ENCODE peak calls at places on chromosome 9, in nine cellular contexts. One of them, this sample, is unnamed.

GRCh38 chr9:132647806-132648205 is 22.0 kb downstream of the DDX31 start:
- DNase-seq in NCI-H748 treated with DMSO at 0.1 percent for 48 hours: no peak
- DNase-seq in effector CD4-positive, alpha-beta T cell: no peak
- DNase-seq in HuH-7: no peak
- DNase-seq in colonic mucosa: no peak
- DNase-seq in NCI-H1105: no peak
- DNase-seq in activated CD4-positive, alpha-beta T cell treated with anti-CD3 and anti-CD28 coated beads for 48 hours: no peak
- DNase-seq in dermis microvascular lymphatic vessel endothelial cell: no peak
- DNase-seq in pancreas: no peak
- DNase-seq in this sample: no peak

GRCh38 chr9:128094166-128094949 is 26.3 kb downstream of the SLC25A25 start:
- DNase-seq in activated CD4-positive, alpha-beta T cell treated with anti-CD3 and anti-CD28 coated beads for 48 hours: peak; percentile 90
- DNase-seq in pancreas: peak; percentile 94
- DNase-seq in colonic mucosa: peak; percentile 90
- DNase-seq in NCI-H748 treated with DMSO at 0.1 percent for 48 hours: peak; percentile 87
- DNase-seq in HuH-7: no peak
- DNase-seq in dermis microvascular lymphatic vessel endothelial cell: peak; percentile 98
- DNase-seq in effector CD4-positive, alpha-beta T cell: peak; percentile 60
- DNase-seq in NCI-H1105: peak; percentile 92
- DNase-seq in this sample: peak; percentile 85

GRCh38 chr9:137397675-137398423 is 25.1 kb downstream of the EXD3 start:
- DNase-seq in colonic mucosa: no peak
- DNase-seq in activated CD4-positive, alpha-beta T cell treated with anti-CD3 and anti-CD28 coated beads for 48 hours: peak; percentile 69
- DNase-seq in HuH-7: no peak
- DNase-seq in pancreas: no peak
- DNase-seq in NCI-H1105: no peak
- DNase-seq in dermis microvascular lymphatic vessel endothelial cell: no peak
- DNase-seq in effector CD4-positive, alpha-beta T cell: no peak
- DNase-seq in NCI-H748 treated with DMSO at 0.1 percent for 48 hours: no peak
- DNase-seq in this sample: no peak

GRCh38 chr9:33785914-33786313 is 9.4 kb upstream of the PRSS3 start:
- DNase-seq in NCI-H1105: no peak
- DNase-seq in effector CD4-positive, alpha-beta T cell: no peak
- DNase-seq in pancreas: peak; percentile 51
- DNase-seq in colonic mucosa: no peak
- DNase-seq in activated CD4-positive, alpha-beta T cell treated with anti-CD3 and anti-CD28 coated beads for 48 hours: no peak
- DNase-seq in NCI-H748 treated with DMSO at 0.1 percent for 48 hours: no peak
- DNase-seq in HuH-7: peak; percentile 22
- DNase-seq in dermis microvascular lymphatic vessel endothelial cell: peak; percentile 34
- DNase-seq in this sample: no peak

GRCh38 chr9:128528445-128529160 is 23.8 kb upstream of the SPTAN1 start:
- DNase-seq in colonic mucosa: no peak
- DNase-seq in activated CD4-positive, alpha-beta T cell treated with anti-CD3 and anti-CD28 coated beads for 48 hours: no peak
- DNase-seq in pancreas: no peak
- DNase-seq in NCI-H748 treated with DMSO at 0.1 percent for 48 hours: no peak
- DNase-seq in dermis microvascular lymphatic vessel endothelial cell: peak; percentile 85
- DNase-seq in HuH-7: no peak
- DNase-seq in effector CD4-positive, alpha-beta T cell: no peak
- DNase-seq in NCI-H1105: no peak
- DNase-seq in this sample: no peak

GRCh38 chr9:104993291-104993963 is 65.5 kb upstream of the ABCA1 start:
- DNase-seq in NCI-H1105: no peak
- DNase-seq in pancreas: peak; percentile 24
- DNase-seq in effector CD4-positive, alpha-beta T cell: no peak
- DNase-seq in HuH-7: no peak
- DNase-seq in colonic mucosa: peak; percentile 46
- DNase-seq in activated CD4-positive, alpha-beta T cell treated with anti-CD3 and anti-CD28 coated beads for 48 hours: peak; percentile 33
- DNase-seq in NCI-H748 treated with DMSO at 0.1 percent for 48 hours: no peak
- DNase-seq in dermis microvascular lymphatic vessel endothelial cell: peak; percentile 27
- DNase-seq in this sample: no peak

GRCh38 chr9:1460143-1460769 is 410.1 kb downstream of the DMRT2 start:
- DNase-seq in activated CD4-positive, alpha-beta T cell treated with anti-CD3 and anti-CD28 coated beads for 48 hours: peak; percentile 18
- DNase-seq in colonic mucosa: peak; percentile 29
- DNase-seq in effector CD4-positive, alpha-beta T cell: no peak
- DNase-seq in pancreas: peak; percentile 21
- DNase-seq in NCI-H748 treated with DMSO at 0.1 percent for 48 hours: peak; percentile 67
- DNase-seq in HuH-7: peak; percentile 15
- DNase-seq in NCI-H1105: no peak
- DNase-seq in dermis microvascular lymphatic vessel endothelial cell: no peak
- DNase-seq in this sample: no peak

GRCh38 chr9:136854113-136854841 is 2.1 kb downstream of the MAMDC4 start:
- DNase-seq in NCI-H1105: no peak
- DNase-seq in NCI-H748 treated with DMSO at 0.1 percent for 48 hours: no peak
- DNase-seq in colonic mucosa: peak; percentile 25
- DNase-seq in pancreas: peak; percentile 31
- DNase-seq in HuH-7: no peak
- DNase-seq in dermis microvascular lymphatic vessel endothelial cell: no peak
- DNase-seq in effector CD4-positive, alpha-beta T cell: no peak
- DNase-seq in activated CD4-positive, alpha-beta T cell treated with anti-CD3 and anti-CD28 coated beads for 48 hours: no peak
- DNase-seq in this sample: no peak

GRCh38 chr9:91214086-91214485 is 147.6 kb downstream of the AUH start:
- DNase-seq in effector CD4-positive, alpha-beta T cell: no peak
- DNase-seq in colonic mucosa: no peak
- DNase-seq in activated CD4-positive, alpha-beta T cell treated with anti-CD3 and anti-CD28 coated beads for 48 hours: no peak
- DNase-seq in NCI-H748 treated with DMSO at 0.1 percent for 48 hours: no peak
- DNase-seq in pancreas: no peak
- DNase-seq in dermis microvascular lymphatic vessel endothelial cell: peak; percentile 18
- DNase-seq in HuH-7: no peak
- DNase-seq in NCI-H1105: no peak
- DNase-seq in this sample: no peak

GRCh38 chr9:107228648-107229047 is 54.4 kb upstream of the RAD23B start:
- DNase-seq in HuH-7: no peak
- DNase-seq in colonic mucosa: no peak
- DNase-seq in pancreas: no peak
- DNase-seq in NCI-H1105: peak; percentile 80
- DNase-seq in NCI-H748 treated with DMSO at 0.1 percent for 48 hours: no peak
- DNase-seq in activated CD4-positive, alpha-beta T cell treated with anti-CD3 and anti-CD28 coated beads for 48 hours: no peak
- DNase-seq in effector CD4-positive, alpha-beta T cell: no peak
- DNase-seq in dermis microvascular lymphatic vessel endothelial cell: no peak
- DNase-seq in this sample: no peak

GRCh38 chr9:123261006-123261677 is 7.2 kb downstream of the STRBP start:
- DNase-seq in effector CD4-positive, alpha-beta T cell: no peak
- DNase-seq in NCI-H748 treated with DMSO at 0.1 percent for 48 hours: no peak
- DNase-seq in HuH-7: no peak
- DNase-seq in colonic mucosa: no peak
- DNase-seq in pancreas: no peak
- DNase-seq in activated CD4-positive, alpha-beta T cell treated with anti-CD3 and anti-CD28 coated beads for 48 hours: no peak
- DNase-seq in dermis microvascular lymphatic vessel endothelial cell: no peak
- DNase-seq in NCI-H1105: no peak
- DNase-seq in this sample: no peak

GRCh38 chr9:127586537-127586936 is 25.5 kb upstream of the STXBP1 start:
- DNase-seq in effector CD4-positive, alpha-beta T cell: peak; percentile 56
- DNase-seq in activated CD4-positive, alpha-beta T cell treated with anti-CD3 and anti-CD28 coated beads for 48 hours: peak; percentile 68
- DNase-seq in NCI-H1105: peak; percentile 71
- DNase-seq in HuH-7: peak; percentile 90
- DNase-seq in dermis microvascular lymphatic vessel endothelial cell: peak; percentile 83
- DNase-seq in colonic mucosa: peak; percentile 89
- DNase-seq in NCI-H748 treated with DMSO at 0.1 percent for 48 hours: peak; percentile 43
- DNase-seq in pancreas: peak; percentile 86
- DNase-seq in this sample: no peak

GRCh38 chr9:100595391-100596199 is 17.7 kb downstream of the CAVIN4 start:
- DNase-seq in NCI-H1105: peak; percentile 33
- DNase-seq in HuH-7: peak; percentile 42
- DNase-seq in pancreas: peak; percentile 48
- DNase-seq in colonic mucosa: peak; percentile 45
- DNase-seq in activated CD4-positive, alpha-beta T cell treated with anti-CD3 and anti-CD28 coated beads for 48 hours: peak; percentile 30
- DNase-seq in NCI-H748 treated with DMSO at 0.1 percent for 48 hours: peak; percentile 56
- DNase-seq in dermis microvascular lymphatic vessel endothelial cell: peak; percentile 79
- DNase-seq in effector CD4-positive, alpha-beta T cell: no peak
- DNase-seq in this sample: no peak

GRCh38 chr9:979983-980382 is 3.5 kb downstream of the DMRT3 start:
- DNase-seq in NCI-H1105: no peak
- DNase-seq in NCI-H748 treated with DMSO at 0.1 percent for 48 hours: no peak
- DNase-seq in colonic mucosa: no peak
- DNase-seq in activated CD4-positive, alpha-beta T cell treated with anti-CD3 and anti-CD28 coated beads for 48 hours: no peak
- DNase-seq in effector CD4-positive, alpha-beta T cell: no peak
- DNase-seq in HuH-7: no peak
- DNase-seq in pancreas: no peak
- DNase-seq in dermis microvascular lymphatic vessel endothelial cell: no peak
- DNase-seq in this sample: no peak

GRCh38 chr9:70421272-70422180 is 7.1 kb upstream of the KLF9 start:
- DNase-seq in colonic mucosa: no peak
- DNase-seq in HuH-7: no peak
- DNase-seq in effector CD4-positive, alpha-beta T cell: peak; percentile 45
- DNase-seq in dermis microvascular lymphatic vessel endothelial cell: peak; percentile 15
- DNase-seq in NCI-H748 treated with DMSO at 0.1 percent for 48 hours: no peak
- DNase-seq in NCI-H1105: no peak
- DNase-seq in pancreas: no peak
- DNase-seq in activated CD4-positive, alpha-beta T cell treated with anti-CD3 and anti-CD28 coated beads for 48 hours: peak; percentile 29
- DNase-seq in this sample: no peak

GRCh38 chr9:104232781-104233341 is 138.8 kb downstream of the SMC2 start:
- DNase-seq in colonic mucosa: no peak
- DNase-seq in effector CD4-positive, alpha-beta T cell: no peak
- DNase-seq in NCI-H748 treated with DMSO at 0.1 percent for 48 hours: no peak
- DNase-seq in pancreas: no peak
- DNase-seq in activated CD4-positive, alpha-beta T cell treated with anti-CD3 and anti-CD28 coated beads for 48 hours: no peak
- DNase-seq in NCI-H1105: no peak
- DNase-seq in HuH-7: no peak
- DNase-seq in dermis microvascular lymphatic vessel endothelial cell: peak; percentile 62
- DNase-seq in this sample: no peak

GRCh38 chr9:76701441-76702031 is 62.7 kb upstream of the PCA3 start:
- DNase-seq in dermis microvascular lymphatic vessel endothelial cell: no peak
- DNase-seq in HuH-7: no peak
- DNase-seq in colonic mucosa: no peak
- DNase-seq in activated CD4-positive, alpha-beta T cell treated with anti-CD3 and anti-CD28 coated beads for 48 hours: no peak
- DNase-seq in pancreas: no peak
- DNase-seq in effector CD4-positive, alpha-beta T cell: no peak
- DNase-seq in NCI-H748 treated with DMSO at 0.1 percent for 48 hours: no peak
- DNase-seq in NCI-H1105: no peak
- DNase-seq in this sample: peak; percentile 24

GRCh38 chr9:70488793-70489105 is 74.3 kb upstream of the KLF9 start:
- DNase-seq in NCI-H748 treated with DMSO at 0.1 percent for 48 hours: no peak
- DNase-seq in activated CD4-positive, alpha-beta T cell treated with anti-CD3 and anti-CD28 coated beads for 48 hours: no peak
- DNase-seq in effector CD4-positive, alpha-beta T cell: no peak
- DNase-seq in colonic mucosa: no peak
- DNase-seq in dermis microvascular lymphatic vessel endothelial cell: no peak
- DNase-seq in NCI-H1105: no peak
- DNase-seq in HuH-7: no peak
- DNase-seq in pancreas: no peak
- DNase-seq in this sample: no peak

GRCh38 chr9:76414656-76415055 is 20.4 kb upstream of the RFK start:
- DNase-seq in NCI-H1105: no peak
- DNase-seq in NCI-H748 treated with DMSO at 0.1 percent for 48 hours: no peak
- DNase-seq in pancreas: no peak
- DNase-seq in effector CD4-positive, alpha-beta T cell: no peak
- DNase-seq in colonic mucosa: no peak
- DNase-seq in activated CD4-positive, alpha-beta T cell treated with anti-CD3 and anti-CD28 coated beads for 48 hours: no peak
- DNase-seq in HuH-7: no peak
- DNase-seq in dermis microvascular lymphatic vessel endothelial cell: peak; percentile 74
- DNase-seq in this sample: no peak

GRCh38 chr9:87337335-87338074 is 160.2 kb upstream of the DAPK1 start:
- DNase-seq in HuH-7: no peak
- DNase-seq in activated CD4-positive, alpha-beta T cell treated with anti-CD3 and anti-CD28 coated beads for 48 hours: no peak
- DNase-seq in NCI-H1105: peak; percentile 58
- DNase-seq in dermis microvascular lymphatic vessel endothelial cell: no peak
- DNase-seq in NCI-H748 treated with DMSO at 0.1 percent for 48 hours: peak; percentile 60
- DNase-seq in effector CD4-positive, alpha-beta T cell: no peak
- DNase-seq in pancreas: peak; percentile 54
- DNase-seq in colonic mucosa: no peak
- DNase-seq in this sample: no peak

GRCh38 chr9:134503301-134504105 is 138.1 kb upstream of the COL5A1 start:
- DNase-seq in activated CD4-positive, alpha-beta T cell treated with anti-CD3 and anti-CD28 coated beads for 48 hours: no peak
- DNase-seq in NCI-H748 treated with DMSO at 0.1 percent for 48 hours: no peak
- DNase-seq in NCI-H1105: no peak
- DNase-seq in pancreas: no peak
- DNase-seq in HuH-7: no peak
- DNase-seq in dermis microvascular lymphatic vessel endothelial cell: no peak
- DNase-seq in effector CD4-positive, alpha-beta T cell: no peak
- DNase-seq in colonic mucosa: no peak
- DNase-seq in this sample: no peak

GRCh38 chr9:89923961-89924504 is 319.2 kb downstream of the GADD45G start:
- DNase-seq in colonic mucosa: no peak
- DNase-seq in HuH-7: no peak
- DNase-seq in dermis microvascular lymphatic vessel endothelial cell: no peak
- DNase-seq in pancreas: peak; percentile 27
- DNase-seq in effector CD4-positive, alpha-beta T cell: no peak
- DNase-seq in NCI-H748 treated with DMSO at 0.1 percent for 48 hours: no peak
- DNase-seq in NCI-H1105: no peak
- DNase-seq in activated CD4-positive, alpha-beta T cell treated with anti-CD3 and anti-CD28 coated beads for 48 hours: peak; percentile 84
- DNase-seq in this sample: no peak

GRCh38 chr9:1129382-1129781 is 79.2 kb downstream of the DMRT2 start:
- DNase-seq in NCI-H1105: no peak
- DNase-seq in pancreas: no peak
- DNase-seq in effector CD4-positive, alpha-beta T cell: no peak
- DNase-seq in dermis microvascular lymphatic vessel endothelial cell: no peak
- DNase-seq in colonic mucosa: no peak
- DNase-seq in HuH-7: no peak
- DNase-seq in activated CD4-positive, alpha-beta T cell treated with anti-CD3 and anti-CD28 coated beads for 48 hours: no peak
- DNase-seq in NCI-H748 treated with DMSO at 0.1 percent for 48 hours: no peak
- DNase-seq in this sample: no peak

GRCh38 chr9:134396825-134397224 is 70.6 kb downstream of the RXRA start:
- DNase-seq in effector CD4-positive, alpha-beta T cell: peak; percentile 49
- DNase-seq in HuH-7: no peak
- DNase-seq in dermis microvascular lymphatic vessel endothelial cell: peak; percentile 59
- DNase-seq in activated CD4-positive, alpha-beta T cell treated with anti-CD3 and anti-CD28 coated beads for 48 hours: peak; percentile 58
- DNase-seq in NCI-H1105: no peak
- DNase-seq in NCI-H748 treated with DMSO at 0.1 percent for 48 hours: no peak
- DNase-seq in pancreas: no peak
- DNase-seq in colonic mucosa: no peak
- DNase-seq in this sample: no peak

GRCh38 chr9:87875839-87876545 is 6.7 kb upstream of the SPATA31E1 start:
- DNase-seq in effector CD4-positive, alpha-beta T cell: no peak
- DNase-seq in activated CD4-positive, alpha-beta T cell treated with anti-CD3 and anti-CD28 coated beads for 48 hours: no peak
- DNase-seq in colonic mucosa: peak; percentile 16
- DNase-seq in NCI-H1105: no peak
- DNase-seq in NCI-H748 treated with DMSO at 0.1 percent for 48 hours: no peak
- DNase-seq in pancreas: no peak
- DNase-seq in dermis microvascular lymphatic vessel endothelial cell: no peak
- DNase-seq in HuH-7: no peak
- DNase-seq in this sample: no peak

GRCh38 chr9:98554752-98555151 is 154.0 kb downstream of the GABBR2 start:
- DNase-seq in NCI-H748 treated with DMSO at 0.1 percent for 48 hours: no peak
- DNase-seq in dermis microvascular lymphatic vessel endothelial cell: no peak
- DNase-seq in HuH-7: no peak
- DNase-seq in activated CD4-positive, alpha-beta T cell treated with anti-CD3 and anti-CD28 coated beads for 48 hours: no peak
- DNase-seq in effector CD4-positive, alpha-beta T cell: no peak
- DNase-seq in pancreas: no peak
- DNase-seq in NCI-H1105: no peak
- DNase-seq in colonic mucosa: no peak
- DNase-seq in this sample: no peak

GRCh38 chr9:68844623-68845612 is 139.9 kb downstream of the PIP5K1B start:
- DNase-seq in activated CD4-positive, alpha-beta T cell treated with anti-CD3 and anti-CD28 coated beads for 48 hours: peak; percentile 49
- DNase-seq in dermis microvascular lymphatic vessel endothelial cell: peak; percentile 39
- DNase-seq in NCI-H748 treated with DMSO at 0.1 percent for 48 hours: peak; percentile 11
- DNase-seq in colonic mucosa: peak; percentile 37
- DNase-seq in pancreas: peak; percentile 22
- DNase-seq in effector CD4-positive, alpha-beta T cell: no peak
- DNase-seq in HuH-7: peak; percentile 38
- DNase-seq in NCI-H1105: peak; percentile 10
- DNase-seq in this sample: no peak

GRCh38 chr9:21935631-21936030 is 58.6 kb downstream of the CDKN2A start:
- DNase-seq in dermis microvascular lymphatic vessel endothelial cell: no peak
- DNase-seq in pancreas: no peak
- DNase-seq in colonic mucosa: no peak
- DNase-seq in effector CD4-positive, alpha-beta T cell: no peak
- DNase-seq in activated CD4-positive, alpha-beta T cell treated with anti-CD3 and anti-CD28 coated beads for 48 hours: no peak
- DNase-seq in NCI-H1105: no peak
- DNase-seq in NCI-H748 treated with DMSO at 0.1 percent for 48 hours: no peak
- DNase-seq in HuH-7: no peak
- DNase-seq in this sample: no peak

GRCh38 chr9:132698989-132699388 is 28.7 kb downstream of the GTF3C4 start:
- DNase-seq in HuH-7: no peak
- DNase-seq in NCI-H1105: no peak
- DNase-seq in activated CD4-positive, alpha-beta T cell treated with anti-CD3 and anti-CD28 coated beads for 48 hours: no peak
- DNase-seq in effector CD4-positive, alpha-beta T cell: no peak
- DNase-seq in colonic mucosa: peak; percentile 48
- DNase-seq in NCI-H748 treated with DMSO at 0.1 percent for 48 hours: no peak
- DNase-seq in pancreas: peak; percentile 58
- DNase-seq in dermis microvascular lymphatic vessel endothelial cell: peak; percentile 67
- DNase-seq in this sample: no peak

GRCh38 chr9:89945133-89945532 is 340.3 kb downstream of the GADD45G start:
- DNase-seq in colonic mucosa: no peak
- DNase-seq in effector CD4-positive, alpha-beta T cell: no peak
- DNase-seq in activated CD4-positive, alpha-beta T cell treated with anti-CD3 and anti-CD28 coated beads for 48 hours: no peak
- DNase-seq in HuH-7: peak; percentile 16
- DNase-seq in pancreas: no peak
- DNase-seq in dermis microvascular lymphatic vessel endothelial cell: no peak
- DNase-seq in NCI-H1105: no peak
- DNase-seq in NCI-H748 treated with DMSO at 0.1 percent for 48 hours: no peak
- DNase-seq in this sample: no peak

GRCh38 chr9:87587356-87587745 is 89.7 kb downstream of the DAPK1 start:
- DNase-seq in NCI-H1105: no peak
- DNase-seq in HuH-7: no peak
- DNase-seq in activated CD4-positive, alpha-beta T cell treated with anti-CD3 and anti-CD28 coated beads for 48 hours: no peak
- DNase-seq in dermis microvascular lymphatic vessel endothelial cell: no peak
- DNase-seq in pancreas: no peak
- DNase-seq in effector CD4-positive, alpha-beta T cell: no peak
- DNase-seq in colonic mucosa: no peak
- DNase-seq in NCI-H748 treated with DMSO at 0.1 percent for 48 hours: no peak
- DNase-seq in this sample: no peak

This sample was measured in non-pigmented ciliary epithelial cell.